ENCODE peak calls at places on chromosomes 16 and 17, in five cellular contexts. One of them, this sample, is unnamed.
A peak's percentile ranks its signal among the peaks of the same experiment; 100 is the strongest.

GRCh38 chr16:67431077-67431804 is at the start of gene HSD11B2:
- DNase-seq in body of pancreas: peak; percentile 80
- DNase-seq in heart right ventricle: peak; percentile 52
- DNase-seq in HFF-Myc: no peak
- DNase-seq in ovary: peak; percentile 68
- DNase-seq in this sample: no peak

GRCh38 chr16:4944333-4945281 is 7.7 kb upstream of the PPL start:
- DNase-seq in body of pancreas: peak; percentile 92
- DNase-seq in heart right ventricle: peak; percentile 86
- DNase-seq in HFF-Myc: peak; percentile 92
- DNase-seq in ovary: peak; percentile 98
- DNase-seq in this sample: no peak

GRCh38 chr17:32863559-32863958 is 13.4 kb downstream of the MYO1D start:
- DNase-seq in body of pancreas: no peak
- DNase-seq in heart right ventricle: no peak
- DNase-seq in HFF-Myc: no peak
- DNase-seq in ovary: no peak
- DNase-seq in this sample: no peak

GRCh38 chr16:87017388-87018012 is 299.7 kb downstream of the C16orf95 start:
- DNase-seq in body of pancreas: peak; percentile 12
- DNase-seq in heart right ventricle: no peak
- DNase-seq in HFF-Myc: peak; percentile 67
- DNase-seq in ovary: no peak
- DNase-seq in this sample: no peak

GRCh38 chr17:66307257-66307656 is 4.8 kb downstream of the PRKCA start:
- DNase-seq in body of pancreas: no peak
- DNase-seq in heart right ventricle: no peak
- DNase-seq in HFF-Myc: no peak
- DNase-seq in ovary: no peak
- DNase-seq in this sample: no peak

GRCh38 chr16:50198802-50199410 is 45.8 kb downstream of the TENT4B start:
- DNase-seq in body of pancreas: no peak
- DNase-seq in heart right ventricle: no peak
- DNase-seq in HFF-Myc: no peak
- DNase-seq in ovary: no peak
- DNase-seq in this sample: no peak

GRCh38 chr17:68356520-68356919 is 65.2 kb downstream of the ARSG start:
- DNase-seq in body of pancreas: peak; percentile 38
- DNase-seq in heart right ventricle: no peak
- DNase-seq in HFF-Myc: no peak
- DNase-seq in ovary: no peak
- DNase-seq in this sample: peak; percentile 46

GRCh38 chr17:61396586-61397085 is 3.0 kb upstream of the TBX2 start:
- DNase-seq in body of pancreas: no peak
- DNase-seq in heart right ventricle: no peak
- DNase-seq in HFF-Myc: no peak
- DNase-seq in ovary: no peak
- DNase-seq in this sample: no peak

GRCh38 chr16:78639775-78640174 is 540.3 kb downstream of the WWOX start:
- DNase-seq in body of pancreas: no peak
- DNase-seq in heart right ventricle: no peak
- DNase-seq in HFF-Myc: no peak
- DNase-seq in ovary: no peak
- DNase-seq in this sample: no peak

GRCh38 chr17:38735161-38735997 is 5.2 kb downstream of the CISD3 start:
- DNase-seq in body of pancreas: peak; percentile 54
- DNase-seq in heart right ventricle: peak; percentile 70
- DNase-seq in HFF-Myc: no peak
- DNase-seq in ovary: peak; percentile 79
- DNase-seq in this sample: no peak

GRCh38 chr16:67296422-67296821 is 17.1 kb downstream of the PLEKHG4 start:
- DNase-seq in body of pancreas: no peak
- DNase-seq in heart right ventricle: no peak
- DNase-seq in HFF-Myc: peak; percentile 51
- DNase-seq in ovary: no peak
- DNase-seq in this sample: no peak

GRCh38 chr16:67571981-67572431 is 9.7 kb downstream of the CTCF start:
- DNase-seq in body of pancreas: no peak
- DNase-seq in heart right ventricle: no peak
- DNase-seq in HFF-Myc: no peak
- DNase-seq in ovary: no peak
- DNase-seq in this sample: no peak

GRCh38 chr17:16875662-16876061 is 96.3 kb downstream of the TNFRSF13B start:
- DNase-seq in body of pancreas: no peak
- DNase-seq in heart right ventricle: no peak
- DNase-seq in HFF-Myc: no peak
- DNase-seq in ovary: no peak
- DNase-seq in this sample: no peak

GRCh38 chr16:6749714-6750113 is 582.9 kb upstream of the RBFOX1 start:
- DNase-seq in body of pancreas: no peak
- DNase-seq in heart right ventricle: no peak
- DNase-seq in HFF-Myc: no peak
- DNase-seq in ovary: no peak
- DNase-seq in this sample: no peak

GRCh38 chr17:29283496-29283895 is 10.5 kb downstream of the NUFIP2 start:
- DNase-seq in body of pancreas: no peak
- DNase-seq in heart right ventricle: no peak
- DNase-seq in HFF-Myc: no peak
- DNase-seq in ovary: no peak
- DNase-seq in this sample: no peak

GRCh38 chr17:34299918-34300600 is 14.5 kb downstream of the CCL11 start:
- DNase-seq in body of pancreas: no peak
- DNase-seq in heart right ventricle: no peak
- DNase-seq in HFF-Myc: no peak
- DNase-seq in ovary: no peak
- DNase-seq in this sample: no peak

GRCh38 chr17:42667088-42667951 is 8.2 kb downstream of the TUBG2 start:
- DNase-seq in body of pancreas: peak; percentile 77
- DNase-seq in heart right ventricle: no peak
- DNase-seq in HFF-Myc: no peak
- DNase-seq in ovary: peak; percentile 56
- DNase-seq in this sample: no peak

GRCh38 chr16:53061701-53062159 is 6.9 kb downstream of the CHD9 start:
- DNase-seq in body of pancreas: peak; percentile 35
- DNase-seq in heart right ventricle: no peak
- DNase-seq in HFF-Myc: no peak
- DNase-seq in ovary: no peak
- DNase-seq in this sample: peak; percentile 87

GRCh38 chr17:38510424-38511125 is 82.3 kb downstream of the ARHGAP23 start:
- DNase-seq in body of pancreas: peak; percentile 35
- DNase-seq in heart right ventricle: peak; percentile 43
- DNase-seq in HFF-Myc: no peak
- DNase-seq in ovary: peak; percentile 54
- DNase-seq in this sample: no peak

GRCh38 chr16:66553223-66553622 is 847 bp downstream of the CKLF start:
- DNase-seq in body of pancreas: peak; percentile 36
- DNase-seq in heart right ventricle: no peak
- DNase-seq in HFF-Myc: no peak
- DNase-seq in ovary: no peak
- DNase-seq in this sample: no peak

GRCh38 chr17:42536372-42537155 is 523 bp downstream of the NAGLU start:
- DNase-seq in body of pancreas: peak; percentile 91
- DNase-seq in heart right ventricle: peak; percentile 88
- DNase-seq in HFF-Myc: peak; percentile 38
- DNase-seq in ovary: peak; percentile 88
- DNase-seq in this sample: no peak

GRCh38 chr16:76235426-76235825 is 41.8 kb upstream of the CNTNAP4 start:
- DNase-seq in body of pancreas: no peak
- DNase-seq in heart right ventricle: no peak
- DNase-seq in HFF-Myc: no peak
- DNase-seq in ovary: no peak
- DNase-seq in this sample: no peak

GRCh38 chr16:56426585-56426984 is 1.2 kb upstream of the AMFR start:
- DNase-seq in body of pancreas: no peak
- DNase-seq in heart right ventricle: no peak
- DNase-seq in HFF-Myc: no peak
- DNase-seq in ovary: no peak
- DNase-seq in this sample: no peak

GRCh38 chr17:29621751-29622194 is 939 bp downstream of the CORO6 start:
- DNase-seq in body of pancreas: no peak
- DNase-seq in heart right ventricle: no peak
- DNase-seq in HFF-Myc: no peak
- DNase-seq in ovary: no peak
- DNase-seq in this sample: no peak

GRCh38 chr16:84718-85452 is 6.9 kb downstream of the MPG start:
- DNase-seq in body of pancreas: peak; percentile 43
- DNase-seq in heart right ventricle: no peak
- DNase-seq in HFF-Myc: no peak
- DNase-seq in ovary: peak; percentile 73
- DNase-seq in this sample: peak; percentile 24

GRCh38 chr17:32980230-32980629 is 11.4 kb upstream of the SPACA3 start:
- DNase-seq in body of pancreas: no peak
- DNase-seq in heart right ventricle: no peak
- DNase-seq in HFF-Myc: no peak
- DNase-seq in ovary: no peak
- DNase-seq in this sample: no peak

GRCh38 chr17:10460062-10460461 is 9.3 kb downstream of the MYH4 start:
- DNase-seq in body of pancreas: no peak
- DNase-seq in heart right ventricle: no peak
- DNase-seq in HFF-Myc: no peak
- DNase-seq in ovary: no peak
- DNase-seq in this sample: no peak

GRCh38 chr17:64174686-64175456 is 44.9 kb upstream of the ERN1 start:
- DNase-seq in body of pancreas: peak; percentile 75
- DNase-seq in heart right ventricle: no peak
- DNase-seq in HFF-Myc: peak; percentile 80
- DNase-seq in ovary: no peak
- DNase-seq in this sample: no peak

GRCh38 chr17:35972535-35972934 is 8.8 kb downstream of the CCL16 start:
- DNase-seq in body of pancreas: no peak
- DNase-seq in heart right ventricle: no peak
- DNase-seq in HFF-Myc: no peak
- DNase-seq in ovary: no peak
- DNase-seq in this sample: no peak

GRCh38 chr16:86665319-86665675 is 86.9 kb downstream of the FOXL1 start:
- DNase-seq in body of pancreas: no peak
- DNase-seq in heart right ventricle: no peak
- DNase-seq in HFF-Myc: no peak
- DNase-seq in ovary: no peak
- DNase-seq in this sample: no peak

GRCh38 chr16:75262104-75262799 is 10.8 kb upstream of the BCAR1 start:
- DNase-seq in body of pancreas: no peak
- DNase-seq in heart right ventricle: peak; percentile 51
- DNase-seq in HFF-Myc: no peak
- DNase-seq in ovary: peak; percentile 71
- DNase-seq in this sample: no peak

GRCh38 chr17:63358111-63358839 is 87.8 kb downstream of the CYB561 start:
- DNase-seq in body of pancreas: no peak
- DNase-seq in heart right ventricle: no peak
- DNase-seq in HFF-Myc: peak; percentile 68
- DNase-seq in ovary: no peak
- DNase-seq in this sample: no peak

GRCh38 chr16:49855822-49856740 is at the start of gene ZNF423:
- DNase-seq in body of pancreas: no peak
- DNase-seq in heart right ventricle: peak; percentile 40
- DNase-seq in HFF-Myc: no peak
- DNase-seq in ovary: peak; percentile 61
- DNase-seq in this sample: no peak

GRCh38 chr17:44006581-44007345 is 2.3 kb downstream of the NAGS start:
- DNase-seq in body of pancreas: peak; percentile 99
- DNase-seq in heart right ventricle: peak; percentile 99
- DNase-seq in HFF-Myc: peak; percentile 85
- DNase-seq in ovary: peak; percentile 95
- DNase-seq in this sample: peak; percentile 89
- H3K4me3 ChIP-seq in body of pancreas: peak overlapping the region; percentile 34
- H3K4me3 ChIP-seq in heart right ventricle: peak overlapping the region; percentile 77
- H3K4me3 ChIP-seq in HFF-Myc: peak overlapping the region; percentile 65
- H3K4me3 ChIP-seq in ovary: peak overlapping the region; percentile 50
- H3K4me3 ChIP-seq in this sample: peak overlapping the region; percentile 79

GRCh38 chr17:2064980-2065785 is 10.3 kb downstream of the HIC1 start:
- DNase-seq in body of pancreas: no peak
- DNase-seq in heart right ventricle: peak; percentile 71
- DNase-seq in HFF-Myc: no peak
- DNase-seq in ovary: no peak
- DNase-seq in this sample: no peak
- TF ChIP-seq CTCF in body of pancreas: no peak
- TF ChIP-seq CTCF in heart right ventricle: no peak
- TF ChIP-seq CTCF in HFF-Myc: peak; percentile 53
- TF ChIP-seq CTCF in ovary: no peak
- TF ChIP-seq CTCF in this sample: peak; percentile 75

GRCh38 chr17:39863918-39864746 is at the start of gene IKZF3:
- DNase-seq in body of pancreas: peak; percentile 73
- DNase-seq in heart right ventricle: peak; percentile 62
- DNase-seq in HFF-Myc: no peak
- DNase-seq in ovary: no peak
- DNase-seq in this sample: no peak

GRCh38 chr17:39866013-39866730 is 1.8 kb upstream of the ZPBP2 start:
- DNase-seq in body of pancreas: no peak
- DNase-seq in heart right ventricle: no peak
- DNase-seq in HFF-Myc: no peak
- DNase-seq in ovary: no peak
- DNase-seq in this sample: no peak

GRCh38 chr17:39867084-39867890 is 715 bp upstream of the ZPBP2 start:
- DNase-seq in body of pancreas: no peak
- DNase-seq in heart right ventricle: no peak
- DNase-seq in HFF-Myc: no peak
- DNase-seq in ovary: no peak
- DNase-seq in this sample: peak; percentile 97

GRCh38 chr17:39861235-39861634 is 2.9 kb downstream of the IKZF3 start:
- DNase-seq in body of pancreas: no peak
- DNase-seq in heart right ventricle: no peak
- DNase-seq in HFF-Myc: no peak
- DNase-seq in ovary: no peak
- DNase-seq in this sample: no peak

GRCh38 chr17:39863244-39863917 is 731 bp downstream of the IKZF3 start:
- DNase-seq in body of pancreas: no peak
- DNase-seq in heart right ventricle: no peak
- DNase-seq in HFF-Myc: no peak
- DNase-seq in ovary: no peak
- DNase-seq in this sample: no peak
- H3K4me3 ChIP-seq in body of pancreas: no peak overlapping the region
- H3K4me3 ChIP-seq in heart right ventricle: peak overlapping the region; percentile 57
- H3K4me3 ChIP-seq in HFF-Myc: no peak overlapping the region
- H3K4me3 ChIP-seq in ovary: no peak overlapping the region
- H3K4me3 ChIP-seq in this sample: peak overlapping the region; percentile 71

DNA sequence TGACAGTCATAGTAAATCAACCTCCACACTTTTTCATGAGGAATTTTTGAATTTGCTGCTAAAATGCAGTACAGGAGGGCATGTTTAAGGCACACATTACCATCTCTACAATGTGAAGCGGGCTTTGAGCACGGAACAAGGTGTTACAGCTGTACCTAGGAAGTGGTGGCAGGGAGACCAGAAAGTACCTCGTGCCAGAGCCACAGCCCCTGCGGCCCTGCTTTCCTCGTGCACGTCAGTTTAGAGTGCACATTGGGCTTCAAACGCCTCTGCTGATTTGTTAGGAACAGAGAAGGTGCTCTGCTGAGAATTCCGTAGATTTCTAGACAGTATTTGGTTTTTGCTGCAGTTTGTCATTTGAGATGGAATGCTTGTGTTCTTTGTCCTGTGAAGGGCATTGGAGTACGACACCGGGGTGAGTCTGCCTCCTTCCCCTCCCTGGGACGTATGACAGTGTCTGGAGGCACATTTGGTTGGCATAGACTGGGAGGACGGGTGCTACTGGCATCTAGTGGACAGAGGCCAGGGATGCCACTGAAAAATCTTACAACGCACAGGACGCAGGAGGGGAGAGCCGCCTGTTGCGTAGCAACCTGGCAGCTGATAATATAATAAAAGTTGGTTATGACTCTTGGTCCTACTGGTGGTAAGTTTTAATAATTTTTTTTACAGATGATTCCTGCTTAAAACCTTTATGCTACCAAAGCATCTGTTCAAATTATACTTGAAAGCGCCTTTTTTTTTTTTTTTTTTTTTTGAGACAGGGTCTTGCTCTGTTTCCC is 9.1 kb downstream of the FOXK2 start:
- DNase-seq in body of pancreas: peak; percentile 67
- DNase-seq in heart right ventricle: peak; percentile 40
- DNase-seq in HFF-Myc: no peak
- DNase-seq in ovary: no peak
- DNase-seq in this sample: no peak
- TF ChIP-seq CTCF in body of pancreas: peak; percentile 52
- TF ChIP-seq CTCF in heart right ventricle: no peak
- TF ChIP-seq CTCF in HFF-Myc: no peak
- TF ChIP-seq CTCF in ovary: no peak
- TF ChIP-seq CTCF in this sample: peak; percentile 8

This sample was measured in GM12864.